ENCODE peak calls at places on chromosomes 11 and 22, in seven cellular contexts. One of them, this sample, is unnamed.

GRCh38 chr22:28034760-28035401 is 115.8 kb upstream of the PITPNB start:
- DNase-seq in NCI-H1092: peak; percentile 96
- DNase-seq in stimulated activated CD8-positive, alpha-beta memory T cell treated with anti-CD3 and anti-CD28 coated beads, Interleukin-7, amount 100 ng/mL, for 1 hour: no peak
- DNase-seq in HCT116: no peak
- DNase-seq in neural progenitor cell: no peak
- DNase-seq in kidney glomerular epithelial cell: no peak
- DNase-seq in sciatic nerve: peak; percentile 79
- DNase-seq in this sample: peak; percentile 28

GRCh38 chr11:3616721-3617460 is 24.9 kb downstream of the ART5 start:
- DNase-seq in NCI-H1092: no peak
- DNase-seq in stimulated activated CD8-positive, alpha-beta memory T cell treated with anti-CD3 and anti-CD28 coated beads, Interleukin-7, amount 100 ng/mL, for 1 hour: no peak
- DNase-seq in HCT116: no peak
- DNase-seq in neural progenitor cell: no peak
- DNase-seq in kidney glomerular epithelial cell: no peak
- DNase-seq in sciatic nerve: no peak
- DNase-seq in this sample: no peak

GRCh38 chr11:124415356-124415923 is 9.2 kb downstream of the OR8B4 start:
- DNase-seq in NCI-H1092: peak; percentile 3
- DNase-seq in stimulated activated CD8-positive, alpha-beta memory T cell treated with anti-CD3 and anti-CD28 coated beads, Interleukin-7, amount 100 ng/mL, for 1 hour: no peak
- DNase-seq in HCT116: peak; percentile 46
- DNase-seq in neural progenitor cell: peak; percentile 72
- DNase-seq in kidney glomerular epithelial cell: peak; percentile 14
- DNase-seq in sciatic nerve: no peak
- DNase-seq in this sample: peak; percentile 44

GRCh38 chr11:2348986-2349385 is 28.1 kb upstream of the CD81 start:
- DNase-seq in NCI-H1092: no peak
- DNase-seq in stimulated activated CD8-positive, alpha-beta memory T cell treated with anti-CD3 and anti-CD28 coated beads, Interleukin-7, amount 100 ng/mL, for 1 hour: no peak
- DNase-seq in HCT116: no peak
- DNase-seq in neural progenitor cell: no peak
- DNase-seq in kidney glomerular epithelial cell: no peak
- DNase-seq in sciatic nerve: no peak
- DNase-seq in this sample: peak; percentile 88

GRCh38 chr11:134538793-134539192 is 126.8 kb upstream of the B3GAT1 start:
- DNase-seq in NCI-H1092: no peak
- DNase-seq in stimulated activated CD8-positive, alpha-beta memory T cell treated with anti-CD3 and anti-CD28 coated beads, Interleukin-7, amount 100 ng/mL, for 1 hour: no peak
- DNase-seq in HCT116: no peak
- DNase-seq in neural progenitor cell: no peak
- DNase-seq in kidney glomerular epithelial cell: no peak
- DNase-seq in sciatic nerve: peak; percentile 28
- DNase-seq in this sample: no peak

GRCh38 chr22:26783886-26784285 is 126.5 kb downstream of the MIAT start:
- DNase-seq in NCI-H1092: no peak
- DNase-seq in stimulated activated CD8-positive, alpha-beta memory T cell treated with anti-CD3 and anti-CD28 coated beads, Interleukin-7, amount 100 ng/mL, for 1 hour: no peak
- DNase-seq in HCT116: no peak
- DNase-seq in neural progenitor cell: no peak
- DNase-seq in kidney glomerular epithelial cell: no peak
- DNase-seq in sciatic nerve: no peak
- DNase-seq in this sample: no peak

GRCh38 chr11:72821221-72821919 is 7.2 kb downstream of the ATG16L2 start:
- DNase-seq in NCI-H1092: no peak
- DNase-seq in stimulated activated CD8-positive, alpha-beta memory T cell treated with anti-CD3 and anti-CD28 coated beads, Interleukin-7, amount 100 ng/mL, for 1 hour: no peak
- DNase-seq in HCT116: no peak
- DNase-seq in neural progenitor cell: no peak
- DNase-seq in kidney glomerular epithelial cell: no peak
- DNase-seq in sciatic nerve: peak; percentile 67
- DNase-seq in this sample: no peak

GRCh38 chr11:109957000-109957399 is 136.2 kb upstream of the ZC3H12C start:
- DNase-seq in NCI-H1092: no peak
- DNase-seq in stimulated activated CD8-positive, alpha-beta memory T cell treated with anti-CD3 and anti-CD28 coated beads, Interleukin-7, amount 100 ng/mL, for 1 hour: no peak
- DNase-seq in HCT116: no peak
- DNase-seq in neural progenitor cell: no peak
- DNase-seq in kidney glomerular epithelial cell: no peak
- DNase-seq in sciatic nerve: no peak
- DNase-seq in this sample: no peak

GRCh38 chr11:72353861-72354260 is 80.5 kb downstream of the CLPB start:
- DNase-seq in NCI-H1092: no peak
- DNase-seq in stimulated activated CD8-positive, alpha-beta memory T cell treated with anti-CD3 and anti-CD28 coated beads, Interleukin-7, amount 100 ng/mL, for 1 hour: no peak
- DNase-seq in HCT116: no peak
- DNase-seq in neural progenitor cell: no peak
- DNase-seq in kidney glomerular epithelial cell: peak; percentile 28
- DNase-seq in sciatic nerve: no peak
- DNase-seq in this sample: peak; percentile 24

GRCh38 chr11:96424693-96425092 is 34.9 kb downstream of the JRKL start:
- DNase-seq in NCI-H1092: no peak
- DNase-seq in stimulated activated CD8-positive, alpha-beta memory T cell treated with anti-CD3 and anti-CD28 coated beads, Interleukin-7, amount 100 ng/mL, for 1 hour: no peak
- DNase-seq in HCT116: no peak
- DNase-seq in neural progenitor cell: no peak
- DNase-seq in kidney glomerular epithelial cell: peak; percentile 10
- DNase-seq in sciatic nerve: no peak
- DNase-seq in this sample: peak; percentile 66

GRCh38 chr22:44622147-44622427 is 79.9 kb upstream of the PRR5 start:
- DNase-seq in NCI-H1092: no peak
- DNase-seq in stimulated activated CD8-positive, alpha-beta memory T cell treated with anti-CD3 and anti-CD28 coated beads, Interleukin-7, amount 100 ng/mL, for 1 hour: no peak
- DNase-seq in HCT116: no peak
- DNase-seq in neural progenitor cell: peak; percentile 83
- DNase-seq in kidney glomerular epithelial cell: no peak
- DNase-seq in sciatic nerve: no peak
- DNase-seq in this sample: no peak

GRCh38 chr11:19286411-19286810 is 45.7 kb upstream of the E2F8 start:
- DNase-seq in NCI-H1092: no peak
- DNase-seq in stimulated activated CD8-positive, alpha-beta memory T cell treated with anti-CD3 and anti-CD28 coated beads, Interleukin-7, amount 100 ng/mL, for 1 hour: no peak
- DNase-seq in HCT116: no peak
- DNase-seq in neural progenitor cell: no peak
- DNase-seq in kidney glomerular epithelial cell: no peak
- DNase-seq in sciatic nerve: no peak
- DNase-seq in this sample: no peak

GRCh38 chr11:69982675-69983570 is 95.2 kb upstream of the ANO1 start:
- DNase-seq in NCI-H1092: no peak
- DNase-seq in stimulated activated CD8-positive, alpha-beta memory T cell treated with anti-CD3 and anti-CD28 coated beads, Interleukin-7, amount 100 ng/mL, for 1 hour: no peak
- DNase-seq in HCT116: no peak
- DNase-seq in neural progenitor cell: no peak
- DNase-seq in kidney glomerular epithelial cell: no peak
- DNase-seq in sciatic nerve: no peak
- DNase-seq in this sample: no peak

GRCh38 chr11:115784796-115785521 is 280.7 kb upstream of the CADM1 start:
- DNase-seq in NCI-H1092: peak; percentile 89
- DNase-seq in stimulated activated CD8-positive, alpha-beta memory T cell treated with anti-CD3 and anti-CD28 coated beads, Interleukin-7, amount 100 ng/mL, for 1 hour: no peak
- DNase-seq in HCT116: no peak
- DNase-seq in neural progenitor cell: no peak
- DNase-seq in kidney glomerular epithelial cell: no peak
- DNase-seq in sciatic nerve: no peak
- DNase-seq in this sample: peak; percentile 60

GRCh38 chr11:10694481-10695239 is 1.1 kb upstream of the IRAG1 start:
- DNase-seq in NCI-H1092: no peak
- DNase-seq in stimulated activated CD8-positive, alpha-beta memory T cell treated with anti-CD3 and anti-CD28 coated beads, Interleukin-7, amount 100 ng/mL, for 1 hour: no peak
- DNase-seq in HCT116: no peak
- DNase-seq in neural progenitor cell: no peak
- DNase-seq in kidney glomerular epithelial cell: no peak
- DNase-seq in sciatic nerve: no peak
- DNase-seq in this sample: peak; percentile 52

GRCh38 chr22:46336119-46337078 is 885 bp downstream of the TRMU start:
- DNase-seq in NCI-H1092: no peak
- DNase-seq in stimulated activated CD8-positive, alpha-beta memory T cell treated with anti-CD3 and anti-CD28 coated beads, Interleukin-7, amount 100 ng/mL, for 1 hour: no peak
- DNase-seq in HCT116: no peak
- DNase-seq in neural progenitor cell: peak; percentile 70
- DNase-seq in kidney glomerular epithelial cell: peak; percentile 2
- DNase-seq in sciatic nerve: no peak
- DNase-seq in this sample: peak; percentile 28

GRCh38 chr22:46274381-46274780 is 6.6 kb downstream of the TTC38 start:
- DNase-seq in NCI-H1092: no peak
- DNase-seq in stimulated activated CD8-positive, alpha-beta memory T cell treated with anti-CD3 and anti-CD28 coated beads, Interleukin-7, amount 100 ng/mL, for 1 hour: no peak
- DNase-seq in HCT116: no peak
- DNase-seq in neural progenitor cell: no peak
- DNase-seq in kidney glomerular epithelial cell: no peak
- DNase-seq in sciatic nerve: no peak
- DNase-seq in this sample: no peak

GRCh38 chr11:65398362-65398910 is 12.0 kb downstream of the FRMD8 start:
- DNase-seq in NCI-H1092: no peak
- DNase-seq in stimulated activated CD8-positive, alpha-beta memory T cell treated with anti-CD3 and anti-CD28 coated beads, Interleukin-7, amount 100 ng/mL, for 1 hour: no peak
- DNase-seq in HCT116: no peak
- DNase-seq in neural progenitor cell: no peak
- DNase-seq in kidney glomerular epithelial cell: no peak
- DNase-seq in sciatic nerve: no peak
- DNase-seq in this sample: no peak

GRCh38 chr11:45096636-45097035 is 49.8 kb upstream of the PRDM11 start:
- DNase-seq in NCI-H1092: no peak
- DNase-seq in stimulated activated CD8-positive, alpha-beta memory T cell treated with anti-CD3 and anti-CD28 coated beads, Interleukin-7, amount 100 ng/mL, for 1 hour: no peak
- DNase-seq in HCT116: no peak
- DNase-seq in neural progenitor cell: no peak
- DNase-seq in kidney glomerular epithelial cell: no peak
- DNase-seq in sciatic nerve: no peak
- DNase-seq in this sample: no peak

GRCh38 chr11:13010737-13011342 is 1.7 kb downstream of the RASSF10 start:
- DNase-seq in NCI-H1092: no peak
- DNase-seq in stimulated activated CD8-positive, alpha-beta memory T cell treated with anti-CD3 and anti-CD28 coated beads, Interleukin-7, amount 100 ng/mL, for 1 hour: no peak
- DNase-seq in HCT116: no peak
- DNase-seq in neural progenitor cell: peak; percentile 74
- DNase-seq in kidney glomerular epithelial cell: peak; percentile 26
- DNase-seq in sciatic nerve: no peak
- DNase-seq in this sample: no peak

GRCh38 chr11:61962213-61963015 is 5.0 kb downstream of the FTH1 start:
- DNase-seq in NCI-H1092: no peak
- DNase-seq in stimulated activated CD8-positive, alpha-beta memory T cell treated with anti-CD3 and anti-CD28 coated beads, Interleukin-7, amount 100 ng/mL, for 1 hour: no peak
- DNase-seq in HCT116: no peak
- DNase-seq in neural progenitor cell: no peak
- DNase-seq in kidney glomerular epithelial cell: no peak
- DNase-seq in sciatic nerve: peak; percentile 53
- DNase-seq in this sample: peak; percentile 38

GRCh38 chr11:104191124-104191523 is 27.2 kb upstream of the PDGFD start:
- DNase-seq in NCI-H1092: no peak
- DNase-seq in stimulated activated CD8-positive, alpha-beta memory T cell treated with anti-CD3 and anti-CD28 coated beads, Interleukin-7, amount 100 ng/mL, for 1 hour: no peak
- DNase-seq in HCT116: no peak
- DNase-seq in neural progenitor cell: no peak
- DNase-seq in kidney glomerular epithelial cell: no peak
- DNase-seq in sciatic nerve: no peak
- DNase-seq in this sample: no peak

GRCh38 chr11:35305670-35306382 is 113.5 kb downstream of the SLC1A2 start:
- DNase-seq in NCI-H1092: peak; percentile 27
- DNase-seq in stimulated activated CD8-positive, alpha-beta memory T cell treated with anti-CD3 and anti-CD28 coated beads, Interleukin-7, amount 100 ng/mL, for 1 hour: no peak
- DNase-seq in HCT116: peak; percentile 13
- DNase-seq in neural progenitor cell: peak; percentile 76
- DNase-seq in kidney glomerular epithelial cell: no peak
- DNase-seq in sciatic nerve: no peak
- DNase-seq in this sample: peak; percentile 66

GRCh38 chr11:78784321-78785061 is 209.8 kb upstream of the NARS2 start:
- DNase-seq in NCI-H1092: no peak
- DNase-seq in stimulated activated CD8-positive, alpha-beta memory T cell treated with anti-CD3 and anti-CD28 coated beads, Interleukin-7, amount 100 ng/mL, for 1 hour: no peak
- DNase-seq in HCT116: no peak
- DNase-seq in neural progenitor cell: no peak
- DNase-seq in kidney glomerular epithelial cell: no peak
- DNase-seq in sciatic nerve: no peak
- DNase-seq in this sample: peak; percentile 89

GRCh38 chr11:132718711-132719641 is 813.3 kb downstream of the OPCML start:
- DNase-seq in NCI-H1092: no peak
- DNase-seq in stimulated activated CD8-positive, alpha-beta memory T cell treated with anti-CD3 and anti-CD28 coated beads, Interleukin-7, amount 100 ng/mL, for 1 hour: peak; percentile 7
- DNase-seq in HCT116: no peak
- DNase-seq in neural progenitor cell: no peak
- DNase-seq in kidney glomerular epithelial cell: no peak
- DNase-seq in sciatic nerve: no peak
- DNase-seq in this sample: peak; percentile 42

GRCh38 chr22:44131412-44131811 is 49.3 kb upstream of the PARVG start:
- DNase-seq in NCI-H1092: no peak
- DNase-seq in stimulated activated CD8-positive, alpha-beta memory T cell treated with anti-CD3 and anti-CD28 coated beads, Interleukin-7, amount 100 ng/mL, for 1 hour: no peak
- DNase-seq in HCT116: no peak
- DNase-seq in neural progenitor cell: no peak
- DNase-seq in kidney glomerular epithelial cell: no peak
- DNase-seq in sciatic nerve: peak; percentile 34
- DNase-seq in this sample: no peak

GRCh38 chr11:115501895-115502589 is 2.2 kb downstream of the CADM1 start:
- DNase-seq in NCI-H1092: peak; percentile 27
- DNase-seq in stimulated activated CD8-positive, alpha-beta memory T cell treated with anti-CD3 and anti-CD28 coated beads, Interleukin-7, amount 100 ng/mL, for 1 hour: no peak
- DNase-seq in HCT116: no peak
- DNase-seq in neural progenitor cell: peak; percentile 53
- DNase-seq in kidney glomerular epithelial cell: peak; percentile 18
- DNase-seq in sciatic nerve: no peak
- DNase-seq in this sample: peak; percentile 47

GRCh38 chr22:49953680-49954344 is 6.8 kb upstream of the PIM3 start:
- DNase-seq in NCI-H1092: no peak
- DNase-seq in stimulated activated CD8-positive, alpha-beta memory T cell treated with anti-CD3 and anti-CD28 coated beads, Interleukin-7, amount 100 ng/mL, for 1 hour: no peak
- DNase-seq in HCT116: no peak
- DNase-seq in neural progenitor cell: no peak
- DNase-seq in kidney glomerular epithelial cell: no peak
- DNase-seq in sciatic nerve: no peak
- DNase-seq in this sample: no peak

GRCh38 chr22:34696557-34696956 is 369.4 kb upstream of the ISX start:
- DNase-seq in NCI-H1092: no peak
- DNase-seq in stimulated activated CD8-positive, alpha-beta memory T cell treated with anti-CD3 and anti-CD28 coated beads, Interleukin-7, amount 100 ng/mL, for 1 hour: no peak
- DNase-seq in HCT116: no peak
- DNase-seq in neural progenitor cell: peak; percentile 70
- DNase-seq in kidney glomerular epithelial cell: no peak
- DNase-seq in sciatic nerve: no peak
- DNase-seq in this sample: peak; percentile 15

GRCh38 chr11:115552773-115553438 is 48.7 kb upstream of the CADM1 start:
- DNase-seq in NCI-H1092: no peak
- DNase-seq in stimulated activated CD8-positive, alpha-beta memory T cell treated with anti-CD3 and anti-CD28 coated beads, Interleukin-7, amount 100 ng/mL, for 1 hour: no peak
- DNase-seq in HCT116: no peak
- DNase-seq in neural progenitor cell: no peak
- DNase-seq in kidney glomerular epithelial cell: no peak
- DNase-seq in sciatic nerve: no peak
- DNase-seq in this sample: no peak

This sample was measured in RPMI7951.